ENCODE peak calls at places on chromosomes 2 and 18, in five cellular contexts. S is mesendoderm, I is IMR-90, Z is H9, E is H1. K is an unnamed sample. For H3K4me1, the result is how much of the 10 kb centered on the place peaks cover.

GRCh38 chr2:120661551-120661950 is 74.1 kb upstream of the GLI2 start:
- DNase-seq in Z (peak), I (no peak), E (no peak), S (peak), K (no peak)

GRCh38 chr2:152115952-152116351 is 17.1 kb upstream of the CACNB4 start:
- DNase-seq in E (no peak), S (peak), I (no peak), Z (no peak), K (no peak)

GRCh38 chr2:44638649-44639048 is 276.9 kb downstream of the CAMKMT start:
- DNase-seq in I (no peak), S (no peak), Z (no peak), E (no peak), K (no peak)

GRCh38 chr18:26342646-26343045 is 116.4 kb downstream of the TAF4B start:
- DNase-seq in S (peak), I (no peak), E (no peak), Z (no peak), K (no peak)

GRCh38 chr2:55425449-55425848 is 5.8 kb upstream of the CCDC88A start:
- DNase-seq in Z (no peak), S (no peak), I (peak), E (no peak), K (no peak)

GRCh38 chr2:231393149-231394131 is 2.1 kb upstream of the B3GNT7 start:
- DNase-seq in E (no peak), S (peak), Z (peak), I (no peak), K (no peak)

GRCh38 chr2:17646096-17646554 is 105.6 kb downstream of the VSNL1 start:
- DNase-seq in S (peak), E (no peak), Z (no peak), I (peak), K (peak)

GRCh38 chr2:119234021-119235019 is 10.7 kb downstream of the STEAP3 start:
- DNase-seq in Z (peak), S (peak), I (peak), E (no peak), K (peak)

GRCh38 chr2:69223759-69224494 is 163.1 kb downstream of the GFPT1 start:
- DNase-seq in S (no peak), Z (no peak), E (no peak), I (no peak), K (no peak)

GRCh38 chr2:46230115-46230571 is 67.1 kb upstream of the EPAS1 start:
- DNase-seq in I (no peak), E (peak), Z (peak), S (peak), K (no peak)

GRCh38 chr2:144456680-144457079 is 63.2 kb downstream of the ZEB2 start:
- DNase-seq in I (peak), S (no peak), E (no peak), Z (no peak), K (no peak)

GRCh38 chr2:36965751-36966369 is 476 bp downstream of the STRN start:
- DNase-seq in Z (peak), S (peak), E (peak), I (no peak), K (peak)

GRCh38 chr2:181570833-181571661 is 85.9 kb downstream of the CERKL start:
- DNase-seq in I (peak), E (no peak), Z (no peak), S (no peak), K (no peak)

GRCh38 chr2:52034706-52035105 is 1002.8 kb upstream of the NRXN1 start:
- DNase-seq in I (no peak), E (no peak), S (no peak), Z (no peak), K (no peak)

DNA sequence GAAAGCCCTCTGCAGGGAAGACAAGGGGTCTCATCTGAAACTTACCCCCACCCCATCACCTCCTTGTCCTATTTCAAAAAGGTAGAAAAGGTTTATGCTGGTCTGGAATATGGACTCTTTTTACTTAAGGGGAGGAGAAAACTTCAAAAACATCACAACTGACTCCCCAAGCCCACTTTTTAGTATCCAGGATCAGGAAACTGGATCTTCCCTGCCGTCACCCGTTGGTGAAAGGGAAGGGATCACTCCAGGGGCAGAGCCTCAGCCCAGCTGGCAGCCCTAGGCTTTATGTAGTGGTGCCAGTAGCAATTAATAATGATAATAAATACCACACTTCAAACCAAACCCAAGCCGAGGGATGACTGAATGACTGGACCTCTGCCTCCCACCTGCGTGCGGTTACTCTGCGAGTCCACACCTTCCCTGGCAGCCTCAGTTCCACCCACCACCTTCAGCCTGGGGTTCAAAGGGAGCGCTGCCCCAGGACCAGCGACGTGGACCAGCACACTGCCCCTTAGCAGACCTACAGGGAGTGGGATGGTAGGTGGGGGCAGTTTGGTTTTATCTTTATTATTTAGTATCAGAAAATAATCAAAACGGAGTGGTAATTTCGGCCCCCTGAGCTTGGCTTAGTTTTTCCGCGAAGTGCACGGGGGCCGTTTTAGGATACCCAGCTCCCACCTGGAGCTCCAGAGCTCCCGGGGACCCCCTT is 4.9 kb upstream of the GATA6 start:
- DNase-seq in E (no peak), I (no peak), Z (no peak), S (no peak), K (no peak)
- H3K23ac ChIP-seq in E (no peak), I (no peak), Z (no peak), S (peak), K (no peak)

GRCh38 chr2:5690231-5690630 is 2.0 kb upstream of the SOX11 start:
- DNase-seq in S (peak), Z (no peak), I (peak), E (no peak), K (no peak)
- H3K9ac ChIP-seq in S (peak), Z (peak), I (peak), E (peak), K (no peak)

DNA sequence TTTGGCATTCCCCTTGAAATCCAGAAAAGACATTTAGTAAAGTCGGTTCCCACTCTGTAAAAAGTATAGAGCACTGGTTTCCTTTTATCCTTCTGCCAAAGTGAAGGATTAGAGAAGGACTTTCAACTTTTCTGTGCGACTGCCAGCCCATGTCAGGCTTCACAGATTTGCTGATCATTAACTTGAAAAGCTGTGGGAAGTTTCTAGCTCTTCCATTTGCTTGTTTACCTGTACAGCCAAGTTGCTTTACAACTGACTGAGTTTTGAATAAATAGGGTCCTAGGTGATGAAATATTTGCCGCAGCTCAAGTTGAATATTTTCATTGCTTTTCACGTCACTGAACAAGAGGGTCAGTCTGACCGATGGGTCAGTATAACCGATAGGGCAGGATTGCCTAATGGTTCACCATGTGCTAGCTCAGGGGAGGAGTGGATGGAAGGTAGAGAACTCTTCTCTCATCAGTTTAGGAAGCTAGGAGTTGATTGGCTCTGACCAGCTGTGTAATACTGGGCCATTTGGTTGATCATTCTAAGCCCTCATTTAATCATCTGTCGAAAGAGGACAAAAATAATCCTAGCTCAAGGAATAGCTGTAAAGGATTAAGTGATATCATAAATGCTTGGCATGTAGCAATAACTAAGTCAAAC is 30.4 kb downstream of the UPP2 start:
- DNase-seq in I (no peak), S (no peak), E (no peak), Z (no peak), K (no peak)
- H3K4me1 ChIP-seq in I (under half), S (under half), E (under half), Z (under half), K (under half)

GRCh38 chr2:39666489-39667141 is 898 bp downstream of the TMEM178A start:
- DNase-seq in E (no peak), I (no peak), S (no peak), Z (peak), K (no peak)
- H3K23ac ChIP-seq in E (no peak), I (peak), S (no peak), Z (no peak), K (peak)

GRCh38 chr2:174336403-174337336 is 1.9 kb downstream of the SP9 start:
- DNase-seq in I (no peak), S (peak), E (no peak), Z (peak), K (peak)
- H3K9ac ChIP-seq in I (no peak), S (peak), E (no peak), Z (no peak), K (peak)

K was measured in neuronal stem cell.